ENCODE peak calls at places on chromosomes 5 and 9, in eight cellular contexts. U is fibroblast of mammary gland; G is HAP-1; W is aorta; Y is CD4-positive, CD25-positive, alpha-beta regulatory T cell; Z is CD8-positive, alpha-beta T cell; R is HCT116; D is right cardiac atrium. M is an unnamed sample.

GRCh38 chr5:154603978-154604679 is 126.1 kb upstream of the HAND1 start:
- DNase-seq in U (peak; percentile 22), G (no peak), W (peak; percentile 56), Y (no peak), Z (no peak), R (no peak), D (peak; percentile 74), M (no peak)

GRCh38 chr5:141951341-141951781 is 6.6 kb downstream of the PCDH12 start:
- DNase-seq in U (no peak), G (no peak), W (no peak), Y (no peak), Z (no peak), R (no peak), D (peak; percentile 55), M (no peak)

GRCh38 chr5:71865202-71865601 is 146.1 kb downstream of the CARTPT start:
- DNase-seq in U (peak; percentile 93), G (no peak), W (peak; percentile 68), Y (no peak), Z (no peak), R (no peak), D (no peak), M (no peak)

GRCh38 chr5:88833371-88834107 is 49.4 kb downstream of the MEF2C start:
- DNase-seq in U (peak; percentile 72), G (no peak), W (peak; percentile 58), Y (peak; percentile 17), Z (peak; percentile 69), R (no peak), D (peak; percentile 62), M (peak; percentile 47)

GRCh38 chr9:109975574-109976327 is 195.8 kb downstream of the PALM2AKAP2 start:
- DNase-seq in U (peak; percentile 87), G (no peak), W (peak; percentile 50), Y (no peak), Z (no peak), R (no peak), D (no peak), M (no peak)

GRCh38 chr5:6302684-6303083 is 75.7 kb downstream of the MED10 start:
- DNase-seq in U (no peak), G (no peak), W (no peak), Y (no peak), Z (no peak), R (no peak), D (no peak), M (peak; percentile 2)

GRCh38 chr9:26750126-26750525 is 142.5 kb downstream of the CAAP1 start:
- DNase-seq in U (no peak), G (peak; percentile 79), W (no peak), Y (no peak), Z (no peak), R (no peak), D (no peak), M (no peak)

GRCh38 chr5:41128291-41128690 is 57.1 kb upstream of the MROH2B start:
- DNase-seq in U (no peak), G (no peak), W (no peak), Y (no peak), Z (no peak), R (no peak), D (no peak), M (no peak)

GRCh38 chr5:83721878-83722779 is 1.5 kb upstream of the HAPLN1 start:
- DNase-seq in U (peak; percentile 35), G (peak; percentile 55), W (peak; percentile 79), Y (no peak), Z (no peak), R (peak; percentile 66), D (peak; percentile 91), M (no peak)

GRCh38 chr5:134581241-134581981 is 51.2 kb downstream of the SAR1B start:
- DNase-seq in U (no peak), G (no peak), W (no peak), Y (no peak), Z (no peak), R (no peak), D (peak; percentile 88), M (no peak)
- H3K4me3 ChIP-seq in U (no peak overlapping the region), G (no peak overlapping the region), W (no peak overlapping the region), Y (no peak overlapping the region), Z (no peak overlapping the region), R (no peak overlapping the region), D (no peak overlapping the region), M (no peak overlapping the region)

GRCh38 chr5:138141734-138142133 is 2.5 kb upstream of the NME5 start:
- DNase-seq in U (no peak), G (no peak), W (no peak), Y (no peak), Z (no peak), R (no peak), D (no peak), M (no peak)

GRCh38 chr5:138140268-138140667 is 1.0 kb upstream of the NME5 start:
- DNase-seq in U (no peak), G (no peak), W (no peak), Y (no peak), Z (no peak), R (no peak), D (no peak), M (no peak)

GRCh38 chr5:138139776-138140080 is 500 bp upstream of the NME5 start:
- DNase-seq in U (no peak), G (no peak), W (no peak), Y (no peak), Z (no peak), R (no peak), D (no peak), M (no peak)

GRCh38 chr5:138138949-138139775 is at the start of gene NME5:
- DNase-seq in U (peak; percentile 61), G (no peak), W (peak; percentile 68), Y (no peak), Z (no peak), R (peak; percentile 48), D (peak; percentile 90), M (no peak)
- H3K4me3 ChIP-seq in U (peak within 1 kb of the TSS; percentile 61), G (no peak within 1 kb of the TSS), W (peak within 1 kb of the TSS; percentile 47), Y (no peak within 1 kb of the TSS), Z (no peak within 1 kb of the TSS), R (peak within 1 kb of the TSS; percentile 64), D (peak within 1 kb of the TSS; percentile 80), M (no peak within 1 kb of the TSS)

GRCh38 chr5:177472460-177473441 is 683 bp downstream of the DBN1 start:
- DNase-seq in U (no peak), G (peak; percentile 26), W (no peak), Y (peak; percentile 33), Z (peak; percentile 75), R (no peak), D (peak; percentile 78), M (peak; percentile 59)

GRCh38 chr5:177474845-177475562 is 1.6 kb upstream of the DBN1 start:
- DNase-seq in U (no peak), G (no peak), W (no peak), Y (no peak), Z (no peak), R (no peak), D (no peak), M (no peak)

GRCh38 chr5:177471610-177472356 is 1.7 kb downstream of the DBN1 start:
- DNase-seq in U (peak; percentile 94), G (peak; percentile 30), W (no peak), Y (no peak), Z (peak; percentile 82), R (no peak), D (peak; percentile 92), M (no peak)

GRCh38 chr5:177474094-177474493 is 660 bp upstream of the DBN1 start:
- DNase-seq in U (no peak), G (no peak), W (no peak), Y (no peak), Z (no peak), R (no peak), D (no peak), M (no peak)

DNA sequence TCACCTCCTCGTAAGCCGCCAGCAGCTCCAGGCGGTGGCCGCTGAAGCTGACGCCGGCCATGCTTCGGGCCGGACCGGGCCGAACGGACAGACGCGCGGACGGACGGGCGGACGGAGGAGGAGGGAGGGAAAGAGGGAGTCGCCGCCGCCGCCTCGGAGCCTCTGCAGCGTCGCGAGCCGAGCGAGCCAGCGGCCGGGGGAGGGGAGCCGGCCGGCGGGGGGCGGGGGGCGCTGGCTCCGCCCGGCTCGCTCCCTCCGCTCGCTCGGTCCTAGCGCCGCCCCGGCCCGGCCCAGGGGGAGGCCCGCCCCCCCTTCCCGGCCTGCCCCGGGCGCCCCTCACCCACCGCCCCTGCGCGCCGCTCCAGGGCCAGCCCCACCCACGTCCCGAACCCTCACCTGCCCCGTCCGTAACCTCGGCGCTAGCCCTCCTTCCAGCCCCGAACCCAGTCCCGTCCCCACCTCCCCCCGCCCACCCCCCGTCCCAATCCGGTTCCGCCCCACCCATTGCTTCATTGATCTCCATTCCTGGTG is at the start of gene DBN1:
- DNase-seq in U (peak; percentile 28), G (peak; percentile 60), W (no peak), Y (no peak), Z (no peak), R (no peak), D (peak; percentile 87), M (no peak)
- H3K4me3 ChIP-seq in U (peak within 1 kb of the TSS; percentile 75), G (peak within 1 kb of the TSS; percentile 61), W (peak within 1 kb of the TSS; percentile 51), Y (no peak within 1 kb of the TSS), Z (peak within 1 kb of the TSS; percentile 67), R (peak within 1 kb of the TSS; percentile 92), D (peak within 1 kb of the TSS; percentile 87), M (peak within 1 kb of the TSS; percentile 76)

GRCh38 chr5:73391441-73391871 is 57.1 kb downstream of the FOXD1 start:
- DNase-seq in U (peak; percentile 54), G (no peak), W (no peak), Y (no peak), Z (no peak), R (no peak), D (no peak), M (no peak)

GRCh38 chr5:73394610-73395009 is 54.0 kb downstream of the FOXD1 start:
- DNase-seq in U (no peak), G (no peak), W (no peak), Y (no peak), Z (no peak), R (no peak), D (no peak), M (no peak)

GRCh38 chr5:73395274-73395673 is 53.3 kb downstream of the FOXD1 start:
- DNase-seq in U (no peak), G (no peak), W (no peak), Y (no peak), Z (no peak), R (no peak), D (no peak), M (no peak)

GRCh38 chr5:73392775-73393174 is 55.8 kb downstream of the FOXD1 start:
- DNase-seq in U (no peak), G (no peak), W (no peak), Y (no peak), Z (no peak), R (no peak), D (no peak), M (no peak)

DNA sequence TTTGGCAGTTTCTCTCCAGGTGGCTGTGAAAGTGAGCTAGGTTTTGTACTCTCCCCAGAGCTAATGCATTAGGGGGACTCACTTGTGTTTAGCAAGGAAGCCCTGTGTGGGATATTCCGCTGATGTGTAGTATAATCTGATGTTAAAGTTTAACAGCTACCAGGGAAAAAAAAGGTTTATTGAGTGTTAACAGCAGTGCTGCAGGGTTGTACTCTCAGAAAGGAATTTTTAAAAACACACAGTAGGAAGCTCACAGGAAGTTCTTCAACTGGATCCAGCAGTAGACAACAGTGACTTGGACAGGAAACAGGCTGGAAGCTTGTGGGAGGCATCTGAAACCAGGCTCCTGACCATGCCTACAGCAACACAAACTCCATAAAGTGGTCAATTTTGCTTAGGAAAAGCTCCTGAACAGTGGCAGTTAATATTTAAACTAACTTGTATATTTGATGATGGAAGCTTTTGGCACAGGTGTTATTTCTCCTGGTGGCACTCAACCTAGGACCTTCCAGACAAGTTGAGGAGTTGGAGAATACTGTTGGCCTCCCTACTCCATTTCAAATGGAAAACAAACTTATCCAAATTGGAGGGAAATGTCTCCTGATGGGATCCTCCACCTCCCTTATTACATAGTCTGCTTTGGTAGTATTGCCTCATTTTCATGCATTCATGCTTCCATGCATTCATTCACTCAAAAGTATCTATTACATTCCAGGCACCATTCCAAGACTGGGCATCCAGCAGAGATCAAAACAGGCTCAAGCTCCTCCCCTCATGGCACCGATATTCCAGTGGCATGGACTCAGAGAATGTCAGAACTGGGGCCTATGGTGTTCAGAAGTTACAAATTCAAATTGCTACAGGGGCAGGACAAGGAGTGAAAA is 54.7 kb downstream of the FOXD1 start:
- DNase-seq in U (no peak), G (no peak), W (no peak), Y (no peak), Z (no peak), R (no peak), D (no peak), M (peak; percentile 4)
- H3K4me3 ChIP-seq in U (no peak overlapping the region), G (no peak overlapping the region), W (no peak overlapping the region), Y (no peak overlapping the region), Z (no peak overlapping the region), R (no peak overlapping the region), D (no peak overlapping the region), M (no peak overlapping the region)

M was measured in Jurkat, Clone E6-1.